ENCODE peak calls at places on chromosome 20, in ten cellular contexts. O is naive thymus-derived CD8-positive, alpha-beta T cell; U is mucosa of descending colon; Z is AML-193; J is Panc1; X is effector memory CD8-positive, alpha-beta T cell; P is NCI-H510A; M is occipital lobe; L is EL; B is NB4. H is an unnamed sample.

GRCh38 chr20:35541118-35541782 is 628 bp upstream of the ERGIC3 start:
- DNase-seq in O (no peak), L (no peak), M (no peak), B (no peak), P (no peak), U (no peak), X (no peak), Z (no peak), J (no peak), H (no peak)

GRCh38 chr20:44027686-44028340 is 113.2 kb downstream of the TOX2 start:
- DNase-seq in X (no peak), L (no peak), Z (no peak), B (no peak), U (no peak), P (no peak), O (no peak), M (no peak), J (no peak), H (no peak)

GRCh38 chr20:32743237-32744112 is at the start of gene COMMD7:
- DNase-seq in Z (peak), L (peak), M (peak), J (no peak), X (peak), P (peak), O (peak), B (peak), U (peak), H (peak)

GRCh38 chr20:3046677-3047462 is 1.0 kb downstream of the MRPS26 start:
- DNase-seq in X (no peak), Z (no peak), P (peak), M (no peak), J (no peak), O (peak), L (peak), U (no peak), B (no peak), H (no peak)

GRCh38 chr20:58447733-58448391 is 58.8 kb downstream of the VAPB start:
- DNase-seq in B (peak), L (peak), M (no peak), J (peak), X (peak), Z (peak), U (peak), P (no peak), O (peak), H (peak)

GRCh38 chr20:57040924-57041323 is 225.5 kb downstream of the BMP7 start:
- DNase-seq in P (no peak), B (peak), J (no peak), O (no peak), M (no peak), L (peak), U (no peak), X (no peak), Z (no peak), H (no peak)

GRCh38 chr20:21433329-21433890 is 36.1 kb upstream of the NKX2-4 start:
- DNase-seq in J (no peak), L (peak), O (no peak), U (no peak), X (no peak), B (no peak), Z (no peak), P (no peak), M (no peak), H (peak)

GRCh38 chr20:35252037-35252461 is 25.6 kb downstream of the MMP24 start:
- DNase-seq in Z (no peak), M (no peak), P (no peak), U (no peak), B (peak), L (no peak), J (no peak), O (peak), X (peak), H (no peak)

GRCh38 chr20:42093542-42094440 is 475.6 kb upstream of the CHD6 start:
- DNase-seq in U (no peak), J (no peak), P (peak), M (no peak), B (no peak), X (no peak), L (no peak), Z (no peak), O (no peak), H (no peak)

GRCh38 chr20:258963-259362 is 1.4 kb downstream of the DEFB132 start:
- DNase-seq in Z (no peak), P (no peak), X (no peak), L (peak), B (peak), J (no peak), M (no peak), U (no peak), O (no peak), H (no peak)

GRCh38 chr20:17570347-17571152 is 675 bp downstream of the DSTN start:
- DNase-seq in P (peak), J (no peak), O (peak), Z (peak), U (peak), L (peak), X (peak), M (peak), B (peak), H (peak)

GRCh38 chr20:1087311-1087710 is 31.1 kb upstream of the PSMF1 start:
- DNase-seq in P (no peak), U (no peak), Z (no peak), X (no peak), L (no peak), M (no peak), B (no peak), J (no peak), O (no peak), H (no peak)

GRCh38 chr20:35305682-35306556 is 13.7 kb upstream of the FAM83C start:
- DNase-seq in L (peak), M (peak), Z (peak), J (peak), U (no peak), X (no peak), O (no peak), P (no peak), B (peak), H (peak)

GRCh38 chr20:36582821-36583220 is 9.4 kb downstream of the TGIF2 start:
- DNase-seq in X (no peak), U (no peak), J (no peak), O (no peak), M (no peak), L (no peak), P (no peak), Z (no peak), B (no peak), H (no peak)

GRCh38 chr20:47304287-47304686 is 52.2 kb downstream of the ZMYND8 start:
- DNase-seq in U (no peak), J (no peak), Z (no peak), M (no peak), P (no peak), X (no peak), B (no peak), L (peak), O (no peak), H (no peak)

GRCh38 chr20:15842872-15843271 is 730.4 kb downstream of the KIF16B start:
- DNase-seq in P (no peak), L (no peak), B (no peak), Z (no peak), O (no peak), X (no peak), U (no peak), J (no peak), M (no peak), H (no peak)

GRCh38 chr20:62656205-62656918 is 14.1 kb downstream of the SLCO4A1 start:
- DNase-seq in M (no peak), P (no peak), Z (no peak), J (no peak), O (no peak), L (no peak), X (no peak), U (no peak), B (no peak), H (no peak)

GRCh38 chr20:9407805-9408421 is 106.5 kb upstream of the LAMP5 start:
- DNase-seq in J (peak), P (no peak), M (peak), O (peak), X (peak), B (peak), U (no peak), L (peak), Z (peak), H (peak)

GRCh38 chr20:36102809-36103596 is 51.5 kb upstream of the EPB41L1 start:
- DNase-seq in J (no peak), M (no peak), X (no peak), U (peak), Z (no peak), L (no peak), P (no peak), B (no peak), O (no peak), H (no peak)

GRCh38 chr20:48286571-48287551 is 501.6 kb upstream of the SULF2 start:
- DNase-seq in J (no peak), X (no peak), M (no peak), P (no peak), L (no peak), O (no peak), Z (no peak), U (no peak), B (no peak), H (peak)

GRCh38 chr20:15759546-15760216 is 813.6 kb downstream of the KIF16B start:
- DNase-seq in B (peak), X (no peak), P (no peak), Z (no peak), M (no peak), U (no peak), O (no peak), J (no peak), L (peak), H (no peak)

GRCh38 chr20:44211177-44212039 is 837 bp upstream of the OSER1 start:
- DNase-seq in P (no peak), U (no peak), M (peak), O (peak), X (no peak), L (peak), B (peak), J (no peak), Z (peak), H (no peak)

GRCh38 chr20:61254881-61255589 is 3.0 kb downstream of the CDH4 start:
- DNase-seq in Z (no peak), L (peak), J (no peak), B (no peak), U (no peak), X (no peak), P (no peak), M (no peak), O (no peak), H (peak)

GRCh38 chr20:50873518-50873959 is 57.7 kb downstream of the ADNP start:
- DNase-seq in Z (no peak), U (no peak), L (no peak), O (no peak), M (no peak), J (no peak), X (no peak), P (no peak), B (no peak), H (no peak)

GRCh38 chr20:44863661-44864060 is 21.8 kb upstream of the YWHAB start:
- DNase-seq in Z (no peak), J (no peak), X (no peak), P (no peak), B (no peak), M (no peak), U (no peak), L (no peak), O (no peak), H (no peak)

GRCh38 chr20:39874049-39874893 is 814.8 kb downstream of the MAFB start:
- DNase-seq in M (no peak), L (peak), U (peak), P (peak), X (no peak), Z (peak), B (peak), J (peak), O (no peak), H (peak)

GRCh38 chr20:15162061-15162740 is 824.8 kb upstream of the FLRT3 start:
- DNase-seq in P (no peak), M (no peak), X (no peak), J (no peak), B (no peak), Z (no peak), U (no peak), L (no peak), O (no peak), H (peak)

GRCh38 chr20:47354710-47355488 is 1.6 kb downstream of the ZMYND8 start:
- DNase-seq in O (no peak), L (no peak), X (no peak), J (no peak), B (peak), Z (no peak), M (no peak), P (no peak), U (no peak), H (peak)

GRCh38 chr20:54680439-54680838 is 205.0 kb downstream of the DOK5 start:
- DNase-seq in J (no peak), Z (no peak), O (no peak), X (no peak), B (no peak), P (no peak), U (no peak), L (no peak), M (no peak), H (no peak)

GRCh38 chr20:63116412-63117106 is 99.4 kb downstream of the YTHDF1 start:
- DNase-seq in M (no peak), L (no peak), J (no peak), O (no peak), B (peak), P (no peak), X (no peak), U (peak), Z (no peak), H (peak)

GRCh38 chr20:884983-885952 is 30.9 kb downstream of the ANGPT4 start:
- DNase-seq in L (peak), B (peak), J (no peak), U (no peak), Z (no peak), X (no peak), O (peak), P (no peak), M (peak), H (peak)

GRCh38 chr20:15654208-15654649 is 919.0 kb downstream of the KIF16B start:
- DNase-seq in P (peak), M (no peak), J (no peak), U (no peak), X (no peak), B (peak), L (peak), Z (peak), O (no peak), H (peak)

GRCh38 chr20:36802326-36803223 is 29.0 kb upstream of the DSN1 start:
- DNase-seq in J (no peak), O (no peak), P (no peak), X (no peak), B (peak), M (no peak), Z (no peak), U (no peak), L (peak), H (peak)

GRCh38 chr20:37670426-37670825 is 23.4 kb upstream of the CTNNBL1 start:
- DNase-seq in O (no peak), M (peak), J (no peak), L (peak), B (no peak), U (peak), X (no peak), Z (no peak), P (no peak), H (peak)

GRCh38 chr20:19958243-19958642 is 58.9 kb upstream of the NAA20 start:
- DNase-seq in P (no peak), M (no peak), J (no peak), Z (no peak), U (no peak), L (no peak), O (no peak), X (no peak), B (no peak), H (no peak)

GRCh38 chr20:50111120-50111828 is 1.7 kb downstream of the UBE2V1 start:
- DNase-seq in B (no peak), Z (no peak), P (no peak), O (no peak), M (no peak), X (no peak), U (no peak), L (peak), J (no peak), H (peak)

GRCh38 chr20:2846698-2847097 is 6.2 kb downstream of the VPS16 start:
- DNase-seq in Z (no peak), B (no peak), M (no peak), O (no peak), P (no peak), J (no peak), X (no peak), L (no peak), U (no peak), H (no peak)

GRCh38 chr20:21159658-21160380 is 33.9 kb downstream of the KIZ start:
- DNase-seq in Z (no peak), O (no peak), P (no peak), J (no peak), U (no peak), B (peak), M (no peak), L (no peak), X (no peak), H (no peak)

H was measured in astrocyte of the hippocampus.